ENCODE peak calls at places on chromosomes 1 and 21, in five cellular contexts. N is H9, I is neuronal stem cell, Y is mesenchymal stem cell, P is H1. M is an unnamed sample.

GRCh38 chr21:34983680-34984086 is 65.4 kb downstream of the RUNX1 start:
- DNase-seq in P (no peak), Y (peak; percentile 73), N (no peak), I (no peak), M (peak; percentile 22)

GRCh38 chr1:221823566-221823965 is 81.7 kb upstream of the DUSP10 start:
- DNase-seq in I (no peak), P (no peak), Y (no peak), N (no peak), M (no peak)

GRCh38 chr1:10646347-10646861 is 150.0 kb downstream of the CASZ1 start:
- DNase-seq in N (no peak), P (no peak), I (no peak), Y (peak; percentile 59), M (no peak)

GRCh38 chr1:109718495-109718894 is 6.4 kb downstream of the GSTM5 start:
- DNase-seq in P (no peak), I (no peak), Y (peak; percentile 6), N (no peak), M (no peak)

GRCh38 chr1:196608401-196609113 is at the start of gene KCNT2:
- DNase-seq in Y (peak; percentile 88), P (peak; percentile 94), I (peak; percentile 93), N (peak; percentile 98), M (peak; percentile 6)

GRCh38 chr1:204494281-204495077 is at the start of gene PIK3C2B:
- DNase-seq in N (peak; percentile 82), Y (peak; percentile 89), P (peak; percentile 69), I (peak; percentile 86), M (peak; percentile 76)

GRCh38 chr1:3026124-3026523 is 4.9 kb downstream of the ACTRT2 start:
- DNase-seq in Y (no peak), I (no peak), P (no peak), N (no peak), M (no peak)

GRCh38 chr1:7329868-7330615 is 441.1 kb upstream of the VAMP3 start:
- DNase-seq in I (no peak), N (peak; percentile 15), Y (no peak), P (no peak), M (no peak)

GRCh38 chr1:51454554-51454953 is 64.5 kb downstream of the EPS15 start:
- DNase-seq in P (no peak), N (no peak), I (no peak), Y (no peak), M (no peak)

GRCh38 chr21:37407719-37408455 is 41.3 kb downstream of the DYRK1A start:
- DNase-seq in I (no peak), P (no peak), N (no peak), Y (peak; percentile 60), M (no peak)
- H3K14ac ChIP-seq in I (no peak overlapping the region), P (no peak overlapping the region), N (no peak overlapping the region), Y (no peak overlapping the region), M (no peak overlapping the region)

DNA sequence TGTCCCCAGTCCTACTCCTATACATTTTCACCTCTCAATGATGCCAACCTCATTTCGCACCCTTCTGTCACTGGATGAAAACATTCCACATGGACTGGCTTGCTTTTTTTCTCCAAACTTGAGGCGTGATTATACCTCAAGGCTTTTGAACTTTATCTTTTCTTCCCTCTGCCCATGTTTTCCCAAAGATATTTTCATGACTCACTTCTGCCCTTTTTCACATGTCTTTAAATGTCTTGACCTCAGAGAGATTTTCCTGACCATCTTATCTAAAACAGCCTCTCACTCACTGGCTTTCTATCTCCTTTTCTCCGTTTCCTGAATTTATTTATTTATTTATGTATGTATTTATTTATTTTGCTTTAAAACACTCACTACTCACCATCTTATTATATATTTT is 659.1 kb downstream of the PTPRC start:
- DNase-seq in Y (no peak), N (no peak), I (no peak), P (no peak), M (peak; percentile 28)
- H2BK5ac ChIP-seq in Y (no peak overlapping the region), N (no peak overlapping the region), I (no peak overlapping the region), P (no peak overlapping the region), M (no peak overlapping the region)

GRCh38 chr1:155969377-155969791 is 9.0 kb downstream of the ARHGEF2 start:
- DNase-seq in I (no peak), N (no peak), P (no peak), Y (no peak), M (no peak)

GRCh38 chr1:155971910-155972809 is 6.2 kb downstream of the ARHGEF2 start:
- DNase-seq in P (no peak), I (no peak), N (no peak), Y (no peak), M (no peak)

GRCh38 chr1:155967410-155968400 is 10.6 kb downstream of the ARHGEF2 start:
- DNase-seq in N (no peak), Y (peak; percentile 20), I (no peak), P (no peak), M (no peak)

GRCh38 chr1:155968670-155969069 is 9.7 kb downstream of the ARHGEF2 start:
- DNase-seq in P (no peak), I (no peak), N (no peak), Y (no peak), M (no peak)

DNA sequence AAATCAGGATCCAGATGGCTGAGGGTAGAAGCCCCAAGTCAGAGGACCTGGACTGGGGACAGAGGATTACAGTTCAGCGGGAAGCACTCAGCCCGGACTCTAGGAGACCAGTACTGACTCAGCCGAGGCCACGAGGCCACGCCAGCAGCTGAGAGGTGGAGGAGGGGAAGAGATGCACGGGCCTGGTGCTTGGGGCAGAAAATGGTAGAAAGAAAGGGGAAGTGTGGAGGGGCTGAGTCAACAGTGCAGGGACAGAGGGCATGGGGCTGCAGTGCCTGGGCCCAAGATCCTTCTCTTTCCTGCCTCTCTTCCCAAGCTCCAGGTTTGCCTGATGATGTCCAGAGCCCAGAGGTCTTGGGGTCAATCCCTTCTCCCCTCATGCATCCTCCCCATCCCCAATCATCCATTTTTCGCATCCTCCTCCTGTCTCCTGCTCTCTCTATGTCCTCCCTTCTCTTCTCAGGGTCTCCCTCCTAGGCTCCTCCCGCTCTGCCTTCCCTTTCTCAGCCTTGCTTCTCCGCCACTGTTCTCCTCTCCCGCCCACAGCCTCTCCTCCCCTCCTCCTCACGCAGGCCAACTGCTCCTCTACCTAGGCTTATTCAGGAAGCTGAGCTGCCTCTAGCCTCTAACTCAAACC is 7.7 kb downstream of the ARHGEF2 start:
- DNase-seq in Y (peak; percentile 89), P (no peak), N (peak; percentile 53), I (no peak), M (peak; percentile 66)
- H3K14ac ChIP-seq in Y (no peak overlapping the region), P (no peak overlapping the region), N (no peak overlapping the region), I (no peak overlapping the region), M (no peak overlapping the region)

GRCh38 chr1:209768354-209768774 is 12.5 kb downstream of the TRAF3IP3 start:
- DNase-seq in P (no peak), I (no peak), Y (no peak), N (no peak), M (no peak)

GRCh38 chr1:209769956-209770355 is 14.1 kb downstream of the TRAF3IP3 start:
- DNase-seq in Y (peak; percentile 11), N (no peak), I (no peak), P (no peak), M (no peak)

GRCh38 chr1:209772116-209772515 is 12.2 kb downstream of the C1orf74 start:
- DNase-seq in Y (no peak), P (no peak), I (no peak), N (no peak), M (no peak)

GRCh38 chr1:209769171-209769904 is 13.5 kb downstream of the TRAF3IP3 start:
- DNase-seq in Y (peak; percentile 71), I (no peak), N (no peak), P (no peak), M (peak; percentile 17)

DNA sequence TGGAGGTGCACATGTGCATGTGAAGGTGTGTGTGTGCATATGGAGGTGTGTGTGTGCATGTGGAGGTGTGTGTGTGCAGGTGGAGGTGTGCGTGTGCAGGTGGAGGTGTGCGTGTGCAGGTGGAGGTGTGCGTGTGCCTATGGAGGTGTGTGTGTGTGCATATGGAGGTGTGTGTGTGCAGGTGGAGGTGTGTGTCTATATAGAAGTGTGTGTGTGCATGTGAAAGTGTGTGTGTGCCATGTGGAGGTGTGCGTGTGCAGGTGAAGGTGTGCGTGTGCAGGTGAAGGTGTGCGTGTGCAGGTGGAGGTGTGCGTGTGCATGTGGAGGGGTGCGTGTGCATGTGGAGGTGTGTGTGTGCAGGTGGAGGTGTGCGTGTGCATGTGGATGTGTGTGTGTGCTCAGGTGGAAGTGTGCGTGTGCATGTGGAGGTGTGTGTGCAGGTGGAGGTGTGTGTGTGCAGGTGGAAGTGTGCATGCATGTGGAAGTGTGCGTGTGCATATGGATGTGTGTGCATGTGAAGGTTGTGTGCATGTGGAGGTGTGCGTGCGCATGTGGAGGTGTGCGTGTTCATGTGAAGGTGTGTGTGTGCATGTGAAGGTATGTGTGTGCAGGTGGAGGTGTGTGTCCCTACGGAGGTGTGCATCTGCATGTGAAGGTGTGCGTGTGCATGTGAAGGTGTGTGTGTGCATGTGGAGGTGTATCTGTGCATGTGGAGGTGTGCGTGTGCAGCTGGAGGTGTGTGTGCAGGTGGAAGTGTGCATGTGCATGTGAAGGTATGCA is 13.5 kb downstream of the C1orf74 start:
- DNase-seq in P (no peak), I (no peak), N (no peak), Y (no peak), M (no peak)
- H2BK5ac ChIP-seq in P (peak overlapping the region; percentile 60), I (no peak overlapping the region), N (no peak overlapping the region), Y (no peak overlapping the region), M (no peak overlapping the region)

GRCh38 chr1:55673416-55673815 is 458.3 kb upstream of the USP24 start:
- DNase-seq in N (no peak), Y (peak; percentile 48), P (no peak), I (no peak), M (no peak)
- H3K14ac ChIP-seq in N (no peak overlapping the region), Y (no peak overlapping the region), P (no peak overlapping the region), I (no peak overlapping the region), M (peak overlapping the region; percentile 56)

M was measured in trophoblast cell.